ENCODE peak calls at places on chromosome 9, in nine cellular contexts. E is transverse colon, W is HepG2, S is sigmoid colon, R is tibial artery, Z is GM23338, K is cardiac muscle cell, T is kidney epithelial cell, B is bronchial epithelial cell. G is an unnamed sample.

GRCh38 chr9:127561491-127562270 is 50.4 kb upstream of the STXBP1 start:
- DNase-seq in K (peak; percentile 98), W (no peak), T (peak; percentile 98), E (peak; percentile 78), Z (peak; percentile 41), R (peak; percentile 96), S (peak; percentile 95), B (peak; percentile 99), G (peak; percentile 94)

GRCh38 chr9:2466703-2467102 is 154.9 kb upstream of the VLDLR start:
- DNase-seq in K (no peak), R (no peak), T (no peak), W (no peak), E (peak; percentile 12), S (no peak), Z (no peak), B (peak; percentile 12), G (no peak)

GRCh38 chr9:15293727-15294405 is 13.2 kb downstream of the TTC39B start:
- DNase-seq in K (peak; percentile 35), E (no peak), W (no peak), Z (no peak), B (no peak), T (no peak), S (no peak), R (no peak), G (no peak)

GRCh38 chr9:9079473-9079872 is 1279.9 kb upstream of the DMAC1 start:
- DNase-seq in K (no peak), S (no peak), Z (no peak), T (no peak), E (no peak), B (no peak), W (no peak), R (no peak), G (no peak)

GRCh38 chr9:93658184-93658925 is 82.0 kb downstream of the PHF2 start:
- DNase-seq in S (peak; percentile 54), W (no peak), T (no peak), B (no peak), E (peak; percentile 3), R (peak; percentile 47), Z (no peak), K (no peak), G (no peak)

GRCh38 chr9:136944094-136944518 is 432 bp downstream of the FBXW5 start:
- DNase-seq in Z (no peak), E (no peak), B (no peak), R (no peak), W (no peak), K (peak; percentile 58), S (peak; percentile 74), T (no peak), G (no peak)

GRCh38 chr9:1044643-1045042 is 5.5 kb upstream of the DMRT2 start:
- DNase-seq in Z (peak; percentile 25), T (no peak), B (no peak), K (peak; percentile 33), R (no peak), W (no peak), S (no peak), E (no peak), G (no peak)

GRCh38 chr9:135826188-135826545 is 81.2 kb downstream of the CAMSAP1 start:
- DNase-seq in R (no peak), S (no peak), E (no peak), Z (no peak), W (no peak), T (no peak), B (no peak), K (no peak), G (no peak)

GRCh38 chr9:37030591-37030939 is 3.5 kb downstream of the PAX5 start:
- DNase-seq in W (no peak), S (no peak), R (no peak), T (no peak), B (no peak), K (no peak), Z (peak; percentile 48), E (no peak), G (no peak)

GRCh38 chr9:79154806-79155205 is 417.0 kb upstream of the TLE4 start:
- DNase-seq in E (no peak), T (no peak), R (no peak), B (no peak), K (peak; percentile 45), Z (no peak), S (no peak), W (no peak), G (no peak)

GRCh38 chr9:95508968-95509850 is 7.6 kb downstream of the PTCH1 start:
- DNase-seq in Z (peak; percentile 98), T (peak; percentile 77), K (peak; percentile 95), E (peak; percentile 85), S (peak; percentile 94), B (peak; percentile 75), R (peak; percentile 94), W (peak; percentile 73), G (peak; percentile 83)

GRCh38 chr9:95511232-95511951 is 5.4 kb downstream of the PTCH1 start:
- DNase-seq in R (peak; percentile 79), B (peak; percentile 46), T (no peak), S (peak; percentile 82), Z (peak; percentile 90), E (peak; percentile 67), K (peak; percentile 82), W (peak; percentile 48), G (peak; percentile 26)

GRCh38 chr9:95509851-95510529 is 6.8 kb downstream of the PTCH1 start:
- DNase-seq in Z (no peak), K (no peak), E (peak; percentile 36), W (no peak), B (peak; percentile 10), S (no peak), T (no peak), R (no peak), G (no peak)

GRCh38 chr9:95511952-95512750 is 4.6 kb downstream of the PTCH1 start:
- DNase-seq in R (no peak), K (peak; percentile 47), S (no peak), T (no peak), Z (peak; percentile 80), W (no peak), B (no peak), E (no peak), G (no peak)

GRCh38 chr9:95510610-95511231 is 6.0 kb downstream of the PTCH1 start:
- DNase-seq in T (peak; percentile 74), R (peak; percentile 96), W (peak; percentile 85), S (peak; percentile 96), Z (peak; percentile 91), E (peak; percentile 92), B (peak; percentile 81), K (peak; percentile 99), G (peak; percentile 85)
- H3K4me3 ChIP-seq in T (peak overlapping the region; percentile 65), R (peak overlapping the region; percentile 92), W (peak overlapping the region; percentile 93), S (peak overlapping the region; percentile 86), Z (peak overlapping the region; percentile 87), E (peak overlapping the region; percentile 84), B (peak overlapping the region; percentile 77), K (peak overlapping the region; percentile 72), G (peak overlapping the region; percentile 78)

DNA sequence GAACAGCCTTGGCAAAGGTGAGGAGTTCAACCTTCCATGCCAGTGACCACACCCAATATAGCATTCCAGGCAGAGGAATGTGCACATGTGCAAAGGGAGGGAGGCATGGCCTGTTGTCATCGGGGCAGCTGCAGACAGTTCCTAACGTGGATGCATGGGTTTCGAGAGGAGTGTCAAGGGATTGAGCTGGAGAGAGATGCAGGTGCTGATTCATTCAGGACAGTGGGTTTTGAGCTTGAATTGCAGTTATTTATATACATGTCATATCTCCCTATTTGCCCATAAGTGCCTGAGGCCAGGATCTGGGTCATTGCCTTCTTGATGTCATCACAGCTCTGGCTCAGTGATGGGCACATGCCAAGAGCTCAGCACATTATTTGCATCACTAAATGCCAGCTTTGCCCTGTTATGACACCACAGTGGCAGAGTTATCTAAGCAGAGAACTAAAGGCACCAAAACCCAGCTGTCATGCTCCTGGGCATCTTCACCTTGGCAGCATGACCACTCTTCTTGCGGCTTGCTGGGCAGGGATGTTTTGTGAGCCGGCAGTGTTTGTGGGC is 278.0 kb downstream of the NTRK2 start:
- DNase-seq in K (no peak), B (peak; percentile 60), S (no peak), Z (no peak), E (peak; percentile 46), R (no peak), W (no peak), T (no peak), G (no peak)
- TF ChIP-seq CTCF in K (no peak), B (no peak), S (no peak), Z (no peak), E (no peak), R (no peak), W (no peak), T (no peak), G (no peak)

GRCh38 chr9:72151099-72151498 is 1.9 kb downstream of the GDA start:
- DNase-seq in T (no peak), S (no peak), B (no peak), E (no peak), R (no peak), W (no peak), K (no peak), Z (no peak), G (no peak)
- H3K4me3 ChIP-seq in T (no peak overlapping the region), S (no peak overlapping the region), B (no peak overlapping the region), E (no peak overlapping the region), R (no peak overlapping the region), W (no peak overlapping the region), K (no peak overlapping the region), Z (no peak overlapping the region), G (no peak overlapping the region)

GRCh38 chr9:134145262-134145661 is 9.4 kb downstream of the WDR5 start:
- DNase-seq in S (no peak), B (no peak), R (no peak), E (no peak), W (no peak), T (no peak), Z (no peak), K (no peak), G (no peak)

GRCh38 chr9:134150557-134151214 is 13.7 kb downstream of the RNU6ATAC start:
- DNase-seq in R (no peak), E (no peak), S (no peak), T (no peak), Z (no peak), W (no peak), B (no peak), K (no peak), G (no peak)

GRCh38 chr9:134144801-134145200 is 8.9 kb downstream of the WDR5 start:
- DNase-seq in B (no peak), W (no peak), E (no peak), T (no peak), Z (no peak), S (no peak), K (no peak), R (no peak), G (no peak)

GRCh38 chr9:134149380-134149779 is 13.5 kb downstream of the WDR5 start:
- DNase-seq in Z (no peak), E (no peak), W (no peak), B (no peak), R (no peak), K (no peak), T (no peak), S (no peak), G (no peak)

DNA sequence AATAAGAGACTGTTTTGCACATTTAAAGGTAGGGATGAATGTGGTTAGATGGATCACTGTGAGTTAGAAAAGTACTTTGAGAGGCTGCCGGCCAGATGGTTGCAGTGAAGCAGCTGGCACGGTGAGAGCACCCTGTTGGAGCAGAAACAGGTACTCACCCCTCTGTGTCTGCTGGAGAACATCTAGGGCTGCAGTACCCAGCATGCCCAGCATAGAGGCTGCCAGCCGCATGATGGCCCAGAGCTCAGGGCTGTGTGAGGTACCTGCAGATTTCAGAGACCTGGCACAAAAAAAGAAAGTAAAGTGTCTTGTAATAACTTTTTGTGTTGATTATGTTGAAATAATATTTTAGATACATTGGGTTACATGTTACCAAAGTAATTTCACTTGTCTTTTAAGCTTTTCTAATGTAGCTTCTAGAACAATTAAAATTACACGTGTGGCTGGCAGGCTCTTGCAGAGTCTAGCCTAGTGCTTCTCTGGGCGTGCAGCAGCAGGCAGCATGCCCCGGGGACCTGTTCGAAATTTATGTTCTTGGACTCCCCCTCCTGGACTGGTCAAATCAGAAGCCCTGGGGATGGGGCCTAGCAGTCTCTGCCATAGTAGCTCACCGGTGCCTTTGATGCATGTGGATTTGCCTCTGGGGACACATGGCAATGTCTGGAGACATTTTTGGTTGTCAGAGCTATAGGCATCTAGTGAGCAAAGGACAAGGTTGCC is 11.1 kb downstream of the WDR5 start:
- DNase-seq in E (no peak), S (no peak), R (no peak), K (no peak), T (no peak), B (peak; percentile 44), W (no peak), Z (no peak), G (no peak)
- TF ChIP-seq CTCF in E (no peak), S (no peak), R (no peak), K (no peak), T (no peak), B (no peak), W (no peak), Z (no peak), G (no peak)

G was measured in astrocyte of the cerebellum.